ENCODE peak calls at places on chromosomes 4 and X, in seven cellular contexts. Q is MM.1S, D is cardiac fibroblast, B is AG04450, W is A549, H is Peyer's patch, P is lower leg skin. T is an unnamed sample.

GRCh38 chr4:186104895-186105720 is 604 bp downstream of the FAM149A start:
- DNase-seq in Q (peak), D (no peak), B (no peak), W (no peak), H (peak), P (no peak), T (no peak)

GRCh38 chrX:138711399-138712347 is at the start of gene FGF13:
- DNase-seq in Q (peak), D (no peak), B (no peak), W (no peak), H (no peak), P (no peak), T (no peak)

GRCh38 chrX:103953353-103953752 is 9.1 kb upstream of the TMSB15B start:
- DNase-seq in Q (no peak), D (no peak), B (no peak), W (no peak), H (no peak), P (no peak), T (no peak)

GRCh38 chr4:169311643-169312365 is 41.0 kb upstream of the SH3RF1 start:
- DNase-seq in Q (peak), D (peak), B (no peak), W (peak), H (no peak), P (no peak), T (no peak)

GRCh38 chr4:69823481-69824186 is 36.3 kb downstream of the SULT1E1 start:
- DNase-seq in Q (peak), D (peak), B (no peak), W (no peak), H (peak), P (no peak), T (peak)

GRCh38 chr4:181957088-181957487 is 286.1 kb upstream of the TENM3 start:
- DNase-seq in Q (no peak), D (peak), B (peak), W (no peak), H (no peak), P (no peak), T (peak)

GRCh38 chr4:7059673-7060072 is 8.2 kb downstream of the GRPEL1 start:
- DNase-seq in Q (no peak), D (no peak), B (no peak), W (no peak), H (no peak), P (no peak), T (no peak)

GRCh38 chrX:17038681-17039161 is 92.3 kb downstream of the REPS2 start:
- DNase-seq in Q (peak), D (peak), B (no peak), W (no peak), H (no peak), P (no peak), T (no peak)

GRCh38 chrX:74449322-74449936 is 28.1 kb downstream of the SLC16A2 start:
- DNase-seq in Q (no peak), D (no peak), B (no peak), W (no peak), H (no peak), P (no peak), T (no peak)

GRCh38 chr4:142549726-142550463 is 296.2 kb downstream of the INPP4B start:
- DNase-seq in Q (no peak), D (peak), B (peak), W (peak), H (no peak), P (no peak), T (no peak)

GRCh38 chr4:90992213-90992612 is 865.0 kb downstream of the CCSER1 start:
- DNase-seq in Q (no peak), D (no peak), B (no peak), W (no peak), H (no peak), P (no peak), T (no peak)

DNA sequence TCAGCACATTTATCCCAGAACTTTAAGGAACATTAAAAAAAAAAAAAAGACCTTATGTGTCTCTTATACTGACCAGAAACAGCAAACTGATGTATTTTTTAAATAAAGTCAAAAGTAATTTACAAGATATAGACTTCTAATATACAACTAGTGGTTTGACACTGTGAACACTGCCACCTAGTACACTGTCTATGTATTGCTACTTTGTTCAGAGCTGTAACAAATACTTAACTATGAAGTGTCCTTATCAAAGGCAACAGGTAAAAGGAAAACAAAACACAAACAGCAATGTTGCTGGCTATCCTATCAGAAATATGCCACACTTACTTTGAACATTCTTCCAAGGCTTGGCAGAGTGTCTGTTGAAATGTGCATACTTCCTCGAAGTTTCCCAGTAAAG is 60.4 kb downstream of the CD40LG start:
- DNase-seq in Q (peak), D (peak), B (no peak), W (peak), H (no peak), P (no peak), T (no peak)
- TF ChIP-seq CTCF in Q (peak), D (peak), B (peak), W (peak), H (no peak), P (no peak), T (peak)

GRCh38 chrX:135340827-135341226 is 31.5 kb downstream of the ETDC start:
- DNase-seq in Q (no peak), D (peak), B (no peak), W (no peak), H (no peak), P (no peak), T (no peak)
- H3K4me3 ChIP-seq in Q (no peak), D (no peak), B (peak), W (no peak), H (peak), P (no peak), T (peak)

GRCh38 chr4:48191758-48192157 is 57.7 kb upstream of the TXK start:
- DNase-seq in Q (no peak), D (no peak), B (no peak), W (no peak), H (no peak), P (no peak), T (no peak)

GRCh38 chr4:48193096-48193836 is 59.2 kb upstream of the TXK start:
- DNase-seq in Q (no peak), D (no peak), B (no peak), W (no peak), H (no peak), P (no peak), T (no peak)

GRCh38 chr4:48187813-48188212 is 53.8 kb upstream of the TXK start:
- DNase-seq in Q (no peak), D (no peak), B (no peak), W (no peak), H (no peak), P (no peak), T (no peak)

GRCh38 chr4:48190839-48191238 is 56.8 kb upstream of the TXK start:
- DNase-seq in Q (no peak), D (no peak), B (no peak), W (no peak), H (no peak), P (no peak), T (no peak)

GRCh38 chr4:48189731-48190130 is 55.7 kb upstream of the TXK start:
- DNase-seq in Q (peak), D (no peak), B (no peak), W (no peak), H (no peak), P (no peak), T (no peak)
- TF ChIP-seq CTCF in Q (peak), D (no peak), B (no peak), W (no peak), H (no peak), P (no peak), T (no peak)

DNA sequence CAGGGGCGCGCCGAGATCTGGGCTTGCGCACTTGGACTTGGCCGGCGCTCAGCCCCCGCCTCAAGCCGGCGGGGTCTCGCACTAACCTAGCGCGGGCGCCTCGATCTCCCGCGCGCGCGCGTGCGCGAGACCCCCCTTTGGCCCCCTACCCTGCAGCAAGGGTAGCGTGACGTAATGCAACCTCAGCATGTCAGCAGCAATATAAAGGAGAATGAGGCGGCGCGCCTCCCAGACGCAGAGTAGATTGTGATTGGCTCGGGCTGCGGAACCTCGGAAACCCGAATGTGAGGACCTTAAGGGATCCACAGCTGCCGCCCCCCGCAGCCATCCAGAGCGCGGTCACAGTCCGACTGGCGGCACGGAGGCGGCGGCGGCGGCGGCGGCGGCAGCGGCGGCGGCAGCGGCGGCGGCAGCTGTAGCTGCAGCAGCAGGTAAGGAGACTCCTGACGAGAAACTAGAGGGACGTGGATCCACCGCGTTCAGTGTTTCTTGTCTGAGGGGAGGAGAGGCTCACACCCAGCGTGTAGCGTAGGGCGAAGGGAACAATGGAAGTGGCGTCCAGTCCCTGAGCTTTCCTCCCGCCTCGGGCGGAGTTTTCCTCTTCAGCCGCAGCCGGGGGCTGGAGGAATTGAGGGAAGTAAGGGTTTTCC is at the start of the genes SATL1 and ZNF711:
- DNase-seq in Q (peak), D (peak), B (no peak), W (peak), H (peak), P (peak), T (no peak)
- H3K4me3 ChIP-seq in Q (peak), D (peak), B (peak), W (peak), H (peak), P (peak), T (peak)

GRCh38 chrX:120450163-120450562 is 18.9 kb downstream of the LAMP2 start:
- DNase-seq in Q (no peak), D (no peak), B (no peak), W (no peak), H (no peak), P (no peak), T (no peak)
- TF ChIP-seq CTCF in Q (peak), D (no peak), B (peak), W (peak), H (no peak), P (no peak), T (peak)

GRCh38 chr4:5712931-5713330 is 1.9 kb downstream of the EVC start:
- DNase-seq in Q (no peak), D (no peak), B (no peak), W (no peak), H (no peak), P (peak), T (no peak)
- H3K4me3 ChIP-seq in Q (peak), D (peak), B (peak), W (no peak), H (no peak), P (no peak), T (no peak)

DNA sequence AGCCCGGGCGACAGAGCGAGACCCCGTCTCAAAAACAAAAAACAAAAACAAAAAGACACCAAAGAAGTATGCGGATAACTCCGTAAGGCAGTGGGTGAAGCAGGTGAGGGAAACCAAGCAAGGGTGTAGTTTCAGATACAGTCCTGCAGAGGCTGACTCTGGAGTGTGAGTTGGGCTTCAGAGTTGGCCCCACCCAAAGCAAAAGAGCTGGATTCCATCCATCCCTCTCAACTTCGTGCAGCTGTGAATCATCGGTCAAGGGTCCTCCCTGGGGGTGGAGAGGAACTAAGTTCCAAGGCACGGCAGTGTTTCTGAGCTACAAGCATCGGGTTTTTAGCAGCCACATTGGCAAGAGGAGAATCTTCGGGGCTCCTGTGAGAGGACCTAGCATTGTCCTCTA is 43.9 kb upstream of the FAM9A start:
- DNase-seq in Q (no peak), D (peak), B (peak), W (peak), H (no peak), P (no peak), T (no peak)
- TF ChIP-seq CTCF in Q (no peak), D (peak), B (peak), W (peak), H (no peak), P (no peak), T (no peak)

GRCh38 chr4:37978509-37978908 is 18.3 kb downstream of the PTTG2 start:
- DNase-seq in Q (no peak), D (peak), B (no peak), W (no peak), H (no peak), P (no peak), T (no peak)

GRCh38 chr4:37981844-37982720 is 21.9 kb downstream of the PTTG2 start:
- DNase-seq in Q (no peak), D (no peak), B (no peak), W (no peak), H (no peak), P (no peak), T (peak)

GRCh38 chr4:37983951-37984350 is 23.8 kb downstream of the PTTG2 start:
- DNase-seq in Q (no peak), D (no peak), B (no peak), W (no peak), H (no peak), P (no peak), T (no peak)

GRCh38 chr4:37982736-37983135 is 22.5 kb downstream of the PTTG2 start:
- DNase-seq in Q (no peak), D (no peak), B (no peak), W (no peak), H (no peak), P (no peak), T (no peak)

DNA sequence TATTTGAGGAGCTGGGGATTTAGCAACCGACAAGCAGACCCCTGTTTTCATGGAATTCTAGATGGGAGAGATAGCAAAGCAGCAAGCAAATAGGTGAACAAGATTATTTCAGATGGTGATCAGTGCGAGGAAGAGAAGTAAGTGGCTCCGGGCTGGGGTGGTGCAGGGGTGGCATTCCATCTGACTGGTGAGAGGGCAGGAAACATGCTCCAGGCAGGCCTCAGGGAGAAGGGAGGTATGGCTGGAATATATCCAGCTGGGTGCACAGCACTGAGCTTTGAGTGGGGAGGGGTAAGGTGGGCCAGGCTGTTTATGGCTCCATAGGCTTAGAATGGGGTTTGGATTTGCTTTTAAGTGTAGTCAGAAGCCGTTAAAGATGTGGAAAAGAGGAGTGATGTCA is 21.2 kb downstream of the PTTG2 start:
- DNase-seq in Q (no peak), D (no peak), B (no peak), W (no peak), H (no peak), P (no peak), T (no peak)
- H3K4me3 ChIP-seq in Q (no peak), D (no peak), B (no peak), W (no peak), H (no peak), P (no peak), T (no peak)